ENCODE peak calls at places on chromosomes 1 and 21, in seven cellular contexts. X is HFF-Myc; O is A172; L is effector memory CD4-positive, alpha-beta T cell; R is KG1; A is stimulated activated naive B cell treated with anti-CD40 and anti-IgM and Interleukin-4, amounts not matched to agents 10 μg/mL and 1 μg/mL and 100 μg/mL, for 72 hours; Q is cardiac muscle cell. M is an unnamed sample.

GRCh38 chr1:186722711-186723309 is 42.6 kb upstream of the PTGS2 start:
- DNase-seq in X (peak), O (peak), L (no peak), R (no peak), A (no peak), Q (peak), M (peak)

GRCh38 chr1:10339036-10339567 is 59.8 kb upstream of the PGD start:
- DNase-seq in X (no peak), O (no peak), L (no peak), R (no peak), A (no peak), Q (no peak), M (no peak)

GRCh38 chr1:181483561-181484291 is 409 bp downstream of the CACNA1E start:
- DNase-seq in X (no peak), O (no peak), L (no peak), R (no peak), A (no peak), Q (peak), M (no peak)

GRCh38 chr1:246564839-246565750 is 966 bp downstream of the TFB2M start:
- DNase-seq in X (no peak), O (peak), L (no peak), R (no peak), A (no peak), Q (no peak), M (no peak)

GRCh38 chr1:165734906-165735305 is 33.8 kb downstream of the TMCO1 start:
- DNase-seq in X (no peak), O (no peak), L (no peak), R (no peak), A (no peak), Q (no peak), M (no peak)

GRCh38 chr1:175178056-175178455 is 14.5 kb downstream of the KIAA0040 start:
- DNase-seq in X (no peak), O (no peak), L (no peak), R (no peak), A (no peak), Q (peak), M (no peak)

GRCh38 chr1:196449459-196449858 is 158.8 kb downstream of the KCNT2 start:
- DNase-seq in X (no peak), O (no peak), L (no peak), R (no peak), A (no peak), Q (no peak), M (no peak)

GRCh38 chr1:116457944-116458343 is 84.9 kb downstream of the ATP1A1 start:
- DNase-seq in X (no peak), O (no peak), L (no peak), R (no peak), A (no peak), Q (peak), M (no peak)

GRCh38 chr1:243798726-243799125 is 51.3 kb downstream of the AKT3 start:
- DNase-seq in X (peak), O (peak), L (no peak), R (no peak), A (no peak), Q (no peak), M (peak)

GRCh38 chr1:157992031-157992568 is 1.3 kb upstream of the KIRREL1 start:
- DNase-seq in X (no peak), O (peak), L (no peak), R (peak), A (peak), Q (peak), M (peak)

GRCh38 chr1:6220236-6220635 is 14.3 kb downstream of the RNF207 start:
- DNase-seq in X (no peak), O (peak), L (no peak), R (no peak), A (no peak), Q (no peak), M (no peak)

GRCh38 chr21:41241341-41241740 is 73.4 kb downstream of the BACE2 start:
- DNase-seq in X (no peak), O (no peak), L (no peak), R (no peak), A (no peak), Q (no peak), M (no peak)

GRCh38 chr1:160209656-160210046 is 4.5 kb downstream of the PEA15 start:
- DNase-seq in X (no peak), O (no peak), L (no peak), R (no peak), A (no peak), Q (peak), M (no peak)

GRCh38 chr1:240888039-240888786 is 276.3 kb upstream of the GREM2 start:
- DNase-seq in X (no peak), O (peak), L (no peak), R (peak), A (peak), Q (peak), M (no peak)

GRCh38 chr1:160779662-160780397 is 16.1 kb upstream of the LY9 start:
- DNase-seq in X (no peak), O (peak), L (no peak), R (no peak), A (no peak), Q (no peak), M (no peak)

GRCh38 chr1:53593758-53594380 is 134.7 kb downstream of the DMRTB1 start:
- DNase-seq in X (no peak), O (no peak), L (no peak), R (no peak), A (no peak), Q (peak), M (no peak)